ENCODE peak calls at places on chromosomes 2 and 18, in eight cellular contexts. K, Y, I, W, U, L, J and S are unnamed samples.

GRCh38 chr2:218369374-218369773 is 12.7 kb upstream of the SLC11A1 start:
- DNase-seq in K (no peak), Y (no peak), I (no peak), W (peak), U (no peak), L (no peak), J (no peak), S (no peak)

GRCh38 chr2:30911327-30911726 is 104.1 kb upstream of the CAPN13 start:
- DNase-seq in K (no peak), Y (no peak), I (no peak), W (no peak), U (no peak), L (no peak), J (no peak), S (no peak)

GRCh38 chr2:9344434-9344833 is 78.9 kb downstream of the ITGB1BP1 start:
- DNase-seq in K (no peak), Y (no peak), I (no peak), W (no peak), U (no peak), L (no peak), J (no peak), S (no peak)

GRCh38 chr18:33440011-33440383 is 524 bp downstream of the CCDC178 start:
- DNase-seq in K (no peak), Y (no peak), I (no peak), W (no peak), U (no peak), L (peak), J (no peak), S (no peak)

GRCh38 chr2:184534986-184535385 is 63.3 kb upstream of the ZNF804A start:
- DNase-seq in K (no peak), Y (no peak), I (no peak), W (no peak), U (no peak), L (no peak), J (no peak), S (peak)

GRCh38 chr2:205689837-205690236 is 7.5 kb downstream of the NRP2 start:
- DNase-seq in K (no peak), Y (no peak), I (no peak), W (no peak), U (no peak), L (no peak), J (no peak), S (no peak)

GRCh38 chr18:27824841-27825720 is 351.8 kb downstream of the CDH2 start:
- DNase-seq in K (no peak), Y (no peak), I (no peak), W (no peak), U (no peak), L (no peak), J (no peak), S (no peak)

GRCh38 chr2:205700331-205701132 is 18.2 kb downstream of the NRP2 start:
- DNase-seq in K (no peak), Y (no peak), I (no peak), W (peak), U (no peak), L (peak), J (no peak), S (peak)

GRCh38 chr2:65612654-65613053 is 180.3 kb upstream of the SPRED2 start:
- DNase-seq in K (no peak), Y (no peak), I (no peak), W (no peak), U (no peak), L (peak), J (no peak), S (peak)

GRCh38 chr2:163856941-163857340 is 121.1 kb upstream of the FIGN start:
- DNase-seq in K (no peak), Y (no peak), I (no peak), W (no peak), U (no peak), L (no peak), J (no peak), S (no peak)
- TF ChIP-seq CTCF in K (no peak), Y (no peak), I (no peak), W (no peak), U (no peak), L (no peak), J (no peak), S (no peak)

DNA sequence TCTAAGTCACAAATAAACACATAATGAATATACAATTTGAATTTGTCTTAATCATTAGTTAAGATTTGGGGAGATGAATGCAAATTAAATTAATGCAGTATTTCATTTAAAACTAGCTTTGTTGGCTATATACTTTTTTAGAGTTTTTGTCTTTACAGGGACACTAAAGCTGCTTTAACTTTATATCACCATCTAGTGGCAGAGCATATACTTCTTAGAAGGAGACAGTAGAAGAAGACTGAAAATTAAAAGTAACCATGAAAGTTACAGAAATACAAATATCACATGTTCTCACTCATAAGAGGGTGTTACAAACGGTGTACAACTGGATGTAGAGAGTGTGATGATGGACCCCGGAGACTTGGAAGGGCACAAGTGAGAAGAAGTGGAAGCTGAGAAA is 268.3 kb upstream of the NETO1 start:
- DNase-seq in K (no peak), Y (no peak), I (no peak), W (no peak), U (no peak), L (no peak), J (no peak), S (peak)
- TF ChIP-seq CTCF in K (no peak), Y (no peak), I (peak), W (no peak), U (no peak), L (no peak), J (peak), S (peak)

DNA sequence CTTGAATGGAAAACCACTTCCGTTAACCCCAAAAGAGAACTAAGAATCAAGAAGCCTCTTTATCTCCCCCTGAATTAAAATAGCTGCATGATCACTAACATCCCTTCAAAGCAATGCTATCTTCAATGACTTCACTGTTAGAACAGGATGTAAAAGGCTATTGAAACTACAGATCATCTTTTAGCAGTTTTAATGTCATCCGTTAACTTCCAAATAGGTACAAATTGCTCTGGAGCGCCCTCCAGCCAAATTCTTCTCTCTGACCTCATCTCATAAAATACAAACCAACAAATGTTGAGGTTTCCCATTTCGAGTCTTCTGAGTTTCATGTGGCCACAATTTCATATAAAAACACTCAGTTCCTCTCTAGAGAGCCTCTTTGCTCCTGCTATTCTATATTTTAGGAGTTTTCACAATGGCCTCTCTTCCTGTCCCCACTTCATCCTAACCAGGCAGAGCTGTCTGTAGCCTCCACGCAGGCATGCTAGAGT is 38.0 kb downstream of the B4GALT6 start:
- DNase-seq in K (no peak), Y (no peak), I (peak), W (no peak), U (no peak), L (no peak), J (no peak), S (no peak)
- TF ChIP-seq CTCF in K (no peak), Y (no peak), I (no peak), W (no peak), U (no peak), L (no peak), J (no peak), S (no peak)

GRCh38 chr2:70645733-70646420 is 92.3 kb upstream of the TGFA start:
- DNase-seq in K (no peak), Y (no peak), I (no peak), W (no peak), U (no peak), L (no peak), J (peak), S (peak)
- TF ChIP-seq CTCF in K (no peak), Y (no peak), I (peak), W (no peak), U (no peak), L (no peak), J (peak), S (peak)

DNA sequence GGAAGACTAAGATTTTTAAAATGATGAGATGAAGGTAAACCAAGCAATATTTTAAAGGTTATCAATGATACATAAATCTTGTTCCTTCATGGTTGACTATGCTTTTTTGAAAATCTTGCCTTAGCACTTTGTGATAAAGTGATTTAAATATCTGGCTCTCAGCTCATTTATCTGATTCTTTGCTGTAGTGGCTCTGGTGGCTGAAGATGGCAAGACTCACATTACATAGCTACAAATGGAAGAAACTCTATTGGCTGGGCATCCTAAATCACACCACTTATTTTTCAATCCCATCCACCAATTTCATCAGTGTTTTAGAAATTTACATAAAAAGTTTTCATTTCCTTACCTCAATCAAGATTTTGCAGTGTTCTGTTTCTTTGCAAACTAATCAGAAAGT is 16.6 kb upstream of the APCDD1 start:
- DNase-seq in K (no peak), Y (no peak), I (no peak), W (no peak), U (no peak), L (no peak), J (no peak), S (no peak)
- TF ChIP-seq CTCF in K (no peak), Y (no peak), I (peak), W (no peak), U (no peak), L (no peak), J (no peak), S (no peak)

DNA sequence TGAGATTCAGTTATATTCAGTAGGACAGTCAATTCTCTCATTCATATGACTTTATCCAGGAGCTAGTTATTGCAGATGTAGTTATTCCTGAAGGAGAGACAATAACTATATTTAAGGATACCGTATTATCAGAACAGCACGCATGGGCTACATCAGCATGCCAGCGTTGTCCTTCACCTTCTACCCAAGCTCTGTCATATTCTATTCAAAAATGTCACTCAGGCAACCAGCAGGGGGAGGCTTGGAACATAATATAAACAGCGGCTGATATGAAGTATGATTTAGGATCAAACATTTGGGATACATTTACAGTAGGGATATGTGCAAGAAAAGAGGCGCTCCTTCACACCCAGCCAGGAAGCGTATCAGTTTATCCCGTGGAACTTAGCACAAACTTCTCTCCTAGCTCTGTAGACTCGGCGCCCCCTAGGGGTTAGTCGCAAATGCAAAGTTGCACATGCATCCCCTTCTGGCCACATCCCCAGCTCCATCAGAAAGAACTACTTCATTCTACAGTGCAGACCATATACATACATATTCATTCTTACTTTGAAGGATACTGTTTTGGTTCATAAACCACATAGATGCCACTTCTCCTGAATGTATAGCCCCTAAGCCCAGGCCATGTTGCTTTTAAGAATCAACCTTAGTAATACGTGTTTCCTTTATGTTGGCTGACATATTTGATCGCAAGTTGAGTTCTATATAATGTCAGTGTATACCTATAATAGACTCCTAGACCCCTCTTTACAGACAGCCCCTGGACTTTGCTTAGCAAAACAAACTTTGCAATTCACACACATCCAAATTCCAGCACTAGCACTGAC is 759.4 kb downstream of the ADCYAP1 start:
- DNase-seq in K (peak), Y (peak), I (no peak), W (peak), U (no peak), L (peak), J (peak), S (peak)
- TF ChIP-seq CTCF in K (no peak), Y (no peak), I (peak), W (peak), U (no peak), L (peak), J (peak), S (peak)